ENCODE peak calls at places on chromosomes 1 and 21, in eight cellular contexts. E is psoas muscle, H is adrenal gland, Q is upper lobe of right lung, J is tibial artery, L is Panc1, Y is breast epithelium, D is hepatocyte. A is an unnamed sample.
A peak's percentile ranks its signal among the peaks of the same experiment; 100 is the strongest.

GRCh38 chr1:44129616-44130500 is 11.2 kb downstream of the KLF17 start:
- DNase-seq in E (no peak), H (no peak), Q (no peak), J (no peak), L (no peak), Y (no peak), D (no peak), A (no peak)

GRCh38 chr1:41192456-41193188 is 49.5 kb downstream of the SCMH1 start:
- DNase-seq in E (no peak), H (no peak), Q (no peak), J (no peak), L (no peak), Y (no peak), D (no peak), A (peak; percentile 27)

GRCh38 chr1:196277860-196278259 is 330.4 kb downstream of the KCNT2 start:
- DNase-seq in E (no peak), H (no peak), Q (no peak), J (no peak), L (no peak), Y (no peak), D (no peak), A (no peak)

GRCh38 chr21:8991968-8992621 is 1529.3 kb upstream of the TPTE start:
- DNase-seq in E (no peak), H (no peak), Q (no peak), J (no peak), L (peak; percentile 56), Y (no peak), D (no peak), A (no peak)

GRCh38 chr1:51768971-51769601 is 109.4 kb downstream of the NRDC start:
- DNase-seq in E (no peak), H (peak; percentile 31), Q (no peak), J (no peak), L (peak; percentile 39), Y (no peak), D (peak; percentile 73), A (peak; percentile 34)

GRCh38 chr1:206935491-206936067 is 10.7 kb downstream of the PIGR start:
- DNase-seq in E (no peak), H (no peak), Q (peak; percentile 84), J (no peak), L (no peak), Y (no peak), D (peak; percentile 68), A (peak; percentile 2)

GRCh38 chr1:21779613-21780521 is 3.1 kb downstream of the USP48 start:
- DNase-seq in E (no peak), H (peak; percentile 50), Q (peak; percentile 12), J (no peak), L (no peak), Y (no peak), D (no peak), A (no peak)

GRCh38 chr1:43614211-43614610 is 35.7 kb upstream of the KDM4A start:
- DNase-seq in E (no peak), H (no peak), Q (no peak), J (no peak), L (no peak), Y (no peak), D (no peak), A (no peak)

GRCh38 chr1:9753121-9753531 is 70.6 kb downstream of the CLSTN1 start:
- DNase-seq in E (peak; percentile 37), H (peak; percentile 87), Q (no peak), J (peak; percentile 56), L (no peak), Y (no peak), D (no peak), A (peak; percentile 63)

GRCh38 chr1:44636067-44636466 is 38.2 kb downstream of the TMEM53 start:
- DNase-seq in E (no peak), H (no peak), Q (no peak), J (no peak), L (no peak), Y (no peak), D (no peak), A (no peak)

GRCh38 chr1:27513958-27514357 is 24.0 kb upstream of the WASF2 start:
- DNase-seq in E (peak; percentile 40), H (no peak), Q (no peak), J (peak; percentile 61), L (no peak), Y (no peak), D (no peak), A (no peak)

GRCh38 chr1:7710859-7711258 is 60.2 kb upstream of the VAMP3 start:
- DNase-seq in E (no peak), H (no peak), Q (no peak), J (no peak), L (no peak), Y (no peak), D (no peak), A (no peak)
- TF ChIP-seq CTCF in E (no peak), H (no peak), Q (no peak), J (no peak), L (no peak), Y (no peak), D (no peak), A (no peak)

GRCh38 chr1:173204693-173205092 is 2.4 kb downstream of the TNFSF4 start:
- DNase-seq in E (no peak), H (no peak), Q (no peak), J (no peak), L (no peak), Y (no peak), D (no peak), A (no peak)

GRCh38 chr1:173208146-173208545 is 1.0 kb upstream of the TNFSF4 start:
- DNase-seq in E (no peak), H (no peak), Q (no peak), J (no peak), L (no peak), Y (no peak), D (no peak), A (no peak)

GRCh38 chr1:173206816-173207595 is at the start of gene TNFSF4:
- DNase-seq in E (no peak), H (peak; percentile 64), Q (no peak), J (no peak), L (no peak), Y (no peak), D (no peak), A (no peak)

GRCh38 chr1:173202430-173203145 is 4.5 kb downstream of the TNFSF4 start:
- DNase-seq in E (no peak), H (peak; percentile 41), Q (no peak), J (no peak), L (peak; percentile 46), Y (no peak), D (peak; percentile 75), A (peak; percentile 74)

DNA sequence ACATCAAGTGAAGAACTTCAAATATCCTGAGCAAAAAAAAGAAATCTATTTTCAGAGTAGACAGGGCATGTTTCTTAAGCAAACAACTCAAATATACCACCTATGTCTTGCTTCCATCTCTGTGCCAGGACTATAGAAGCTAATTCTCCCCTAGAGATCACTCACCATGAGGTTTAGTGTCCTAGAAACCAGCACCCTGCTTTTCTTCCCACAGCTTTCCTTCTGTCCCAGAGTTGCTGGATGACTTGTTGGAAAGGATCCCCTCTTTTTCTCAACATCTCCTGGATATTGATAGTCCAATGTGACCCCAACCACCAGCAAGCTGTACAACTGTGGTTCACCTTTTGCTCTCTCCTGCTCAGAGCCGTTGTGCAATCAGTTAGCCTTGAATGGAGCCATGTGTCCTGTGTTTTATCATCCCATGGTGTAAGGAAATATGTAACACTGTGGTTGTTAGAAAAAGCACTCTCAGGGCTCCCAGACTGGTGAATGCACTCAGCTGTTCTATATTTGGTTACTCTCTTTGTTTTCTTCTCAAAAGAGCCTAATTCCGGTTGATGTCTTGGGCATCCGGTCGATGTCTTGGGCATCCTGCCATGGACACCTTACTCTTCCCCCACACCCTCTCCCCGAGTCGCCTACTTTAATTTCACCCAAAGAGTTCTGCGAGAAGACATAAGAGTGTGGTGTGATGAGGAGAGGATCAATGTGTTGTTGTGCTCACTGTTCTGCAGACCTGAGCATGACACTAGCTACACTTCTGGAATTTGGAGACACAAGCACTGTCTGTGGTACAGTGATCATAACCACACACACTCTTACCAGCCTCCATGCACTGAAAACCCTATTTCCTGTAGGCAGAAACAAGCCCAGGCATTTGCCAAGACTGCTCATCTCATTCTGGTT is 1.7 kb downstream of the TNFSF4 start:
- DNase-seq in E (no peak), H (peak; percentile 59), Q (no peak), J (no peak), L (no peak), Y (peak; percentile 25), D (peak; percentile 51), A (no peak)
- H3K4me3 ChIP-seq in E (no peak overlapping the region), H (no peak overlapping the region), Q (no peak overlapping the region), J (no peak overlapping the region), L (peak overlapping the region; percentile 15), Y (no peak overlapping the region), D (no peak overlapping the region), A (peak overlapping the region; percentile 60)

GRCh38 chr1:234756066-234756783 is 146.2 kb upstream of the IRF2BP2 start:
- DNase-seq in E (no peak), H (no peak), Q (no peak), J (no peak), L (no peak), Y (no peak), D (no peak), A (no peak)
- H3K27ac ChIP-seq in E (no peak overlapping the region), H (no peak overlapping the region), Q (no peak overlapping the region), J (no peak overlapping the region), L (peak overlapping the region; percentile 6), Y (no peak overlapping the region), D (no peak overlapping the region), A (no peak overlapping the region)

GRCh38 chr1:153727463-153728304 is at the start of gene INTS3:
- DNase-seq in E (peak; percentile 100), H (peak; percentile 100), Q (peak; percentile 100), J (peak; percentile 100), L (peak; percentile 99), Y (peak; percentile 100), D (peak; percentile 99), A (peak; percentile 100)

GRCh38 chr1:153723687-153724086 is 4.2 kb upstream of the INTS3 start:
- DNase-seq in E (no peak), H (no peak), Q (no peak), J (no peak), L (no peak), Y (no peak), D (no peak), A (no peak)

GRCh38 chr1:153730468-153730988 is 2.7 kb downstream of the INTS3 start:
- DNase-seq in E (no peak), H (no peak), Q (no peak), J (no peak), L (no peak), Y (no peak), D (no peak), A (no peak)

GRCh38 chr1:153733970-153734369 is 6.1 kb downstream of the INTS3 start:
- DNase-seq in E (no peak), H (no peak), Q (no peak), J (no peak), L (no peak), Y (no peak), D (no peak), A (no peak)

DNA sequence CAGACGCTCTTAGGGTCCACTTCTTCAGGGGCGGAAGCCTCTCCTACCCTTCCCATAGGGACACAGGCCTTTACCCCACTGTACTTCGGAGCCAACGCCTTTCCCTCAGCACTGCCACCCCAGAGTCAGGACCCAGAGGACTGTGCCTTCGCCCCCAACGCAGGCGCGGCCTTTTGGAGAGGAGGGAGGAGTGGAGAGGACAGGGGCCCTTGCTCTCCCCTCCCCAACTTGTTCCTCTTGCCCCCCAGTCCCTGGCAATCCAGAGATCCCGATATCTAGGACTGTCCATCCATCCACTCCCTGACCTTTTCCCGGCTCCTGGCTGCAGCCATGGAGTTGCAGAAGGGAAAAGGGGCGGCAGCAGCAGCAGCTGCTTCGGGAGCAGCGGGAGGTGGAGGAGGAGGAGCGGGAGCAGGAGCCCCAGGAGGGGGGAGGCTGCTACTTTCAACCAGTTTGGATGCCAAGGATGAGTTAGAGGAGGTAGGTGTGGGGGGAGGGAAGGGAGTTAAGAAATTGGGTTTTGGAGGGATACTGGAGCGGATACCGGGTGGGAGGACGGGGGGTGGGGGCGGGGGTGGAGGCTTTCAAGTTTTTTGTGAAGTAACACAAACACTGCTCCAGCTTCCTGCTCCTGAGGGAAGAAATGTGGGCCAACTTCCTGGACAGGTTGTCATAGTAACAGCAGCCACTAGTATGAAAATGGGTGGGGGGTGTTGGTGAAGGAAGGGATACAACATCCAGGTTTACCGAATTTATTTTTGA is 636 bp downstream of the INTS3 start:
- DNase-seq in E (peak; percentile 63), H (peak; percentile 64), Q (peak; percentile 78), J (peak; percentile 46), L (no peak), Y (peak; percentile 27), D (peak; percentile 66), A (no peak)
- TF ChIP-seq CTCF in E (no peak), H (no peak), Q (no peak), J (no peak), L (no peak), Y (no peak), D (no peak), A (no peak)

A was measured in AG04450.